ENCODE peak calls at places on chromosomes 3 and 15, in six cellular contexts. P is GOT3, W is iris pigment epithelial cell, D is NCI-H774, J is GM03348, V is EL. R is an unnamed sample.

GRCh38 chr15:39193611-39194010 is 387.3 kb upstream of the THBS1 start:
- DNase-seq in P (no peak), W (no peak), D (no peak), J (no peak), V (no peak), R (peak; percentile 65)

GRCh38 chr15:41945221-41945620 is 27.1 kb downstream of the EHD4 start:
- DNase-seq in P (no peak), W (no peak), D (no peak), J (no peak), V (no peak), R (no peak)

GRCh38 chr3:194205675-194206133 is 69.8 kb downstream of the HES1 start:
- DNase-seq in P (no peak), W (peak; percentile 22), D (peak; percentile 82), J (no peak), V (no peak), R (no peak)

GRCh38 chr15:98930591-98930990 is 77.0 kb downstream of the PGPEP1L start:
- DNase-seq in P (no peak), W (no peak), D (no peak), J (no peak), V (no peak), R (no peak)

GRCh38 chr3:11362600-11362999 is 90.4 kb downstream of the ATG7 start:
- DNase-seq in P (no peak), W (peak; percentile 36), D (no peak), J (peak; percentile 39), V (peak; percentile 21), R (peak; percentile 48)

GRCh38 chr3:78139166-78139565 is 1099.3 kb downstream of the ROBO2 start:
- DNase-seq in P (no peak), W (peak; percentile 90), D (no peak), J (no peak), V (peak; percentile 71), R (peak; percentile 1)

GRCh38 chr3:31180274-31180673 is 285.8 kb upstream of the GADL1 start:
- DNase-seq in P (no peak), W (no peak), D (no peak), J (no peak), V (no peak), R (no peak)

GRCh38 chr15:49863431-49864205 is 242.8 kb downstream of the DTWD1 start:
- DNase-seq in P (no peak), W (peak; percentile 95), D (no peak), J (peak; percentile 60), V (peak; percentile 65), R (peak; percentile 98)

R was measured in AG10803.